ENCODE peak calls at places on chromosome 11, in four cellular contexts. X is K562, S is GM12878, Q is HCT116. G is an unnamed sample.

GRCh38 chr11:63951779-63952536 is 13.2 kb downstream of the NAA40 start:
- DNase-seq in X (no peak), S (peak; percentile 65), Q (no peak), G (no peak)

GRCh38 chr11:48148749-48149148 is 67.9 kb upstream of the OR4B1 start:
- DNase-seq in X (no peak), S (no peak), Q (no peak), G (no peak)

GRCh38 chr11:59766542-59766941 is 11.4 kb downstream of the STX3 start:
- DNase-seq in X (peak; percentile 34), S (no peak), Q (no peak), G (no peak)

GRCh38 chr11:10935015-10935564 is 77.2 kb upstream of the ZBED5 start:
- DNase-seq in X (no peak), S (no peak), Q (no peak), G (no peak)

GRCh38 chr11:119619665-119620064 is 109.3 kb downstream of the NECTIN1 start:
- DNase-seq in X (no peak), S (peak; percentile 16), Q (no peak), G (no peak)

GRCh38 chr11:60183595-60184201 is 815 bp upstream of the MS4A6A start:
- DNase-seq in X (no peak), S (no peak), Q (no peak), G (no peak)

GRCh38 chr11:121426476-121427454 is 25.3 kb upstream of the SORL1 start:
- DNase-seq in X (peak; percentile 25), S (no peak), Q (peak; percentile 12), G (no peak)

GRCh38 chr11:59102259-59102765 is 4.7 kb upstream of the FAM111B start:
- DNase-seq in X (peak; percentile 17), S (peak; percentile 74), Q (no peak), G (no peak)

GRCh38 chr11:117837070-117837776 is 12.7 kb upstream of the FXYD2 start:
- DNase-seq in X (no peak), S (no peak), Q (no peak), G (no peak)

GRCh38 chr11:69008774-69009440 is 4.1 kb downstream of the MRGPRF start:
- DNase-seq in X (peak; percentile 75), S (no peak), Q (peak; percentile 83), G (no peak)

GRCh38 chr11:45301537-45302246 is 15.6 kb upstream of the SYT13 start:
- DNase-seq in X (no peak), S (no peak), Q (no peak), G (no peak)

GRCh38 chr11:2780850-2781412 is 81.1 kb upstream of the KCNQ1OT1 start:
- DNase-seq in X (no peak), S (no peak), Q (no peak), G (no peak)

GRCh38 chr11:80163011-80163410 is 722.2 kb upstream of the TENM4 start:
- DNase-seq in X (no peak), S (no peak), Q (no peak), G (no peak)

GRCh38 chr11:107844041-107844440 is 14.5 kb downstream of the SLC35F2 start:
- DNase-seq in X (no peak), S (no peak), Q (no peak), G (no peak)

GRCh38 chr11:73538381-73538872 is 59.5 kb downstream of the FAM168A start:
- DNase-seq in X (no peak), S (peak; percentile 53), Q (no peak), G (no peak)
- TF ChIP-seq EGR1 in X (no peak), S (no peak), Q (no peak), G (no peak)

DNA sequence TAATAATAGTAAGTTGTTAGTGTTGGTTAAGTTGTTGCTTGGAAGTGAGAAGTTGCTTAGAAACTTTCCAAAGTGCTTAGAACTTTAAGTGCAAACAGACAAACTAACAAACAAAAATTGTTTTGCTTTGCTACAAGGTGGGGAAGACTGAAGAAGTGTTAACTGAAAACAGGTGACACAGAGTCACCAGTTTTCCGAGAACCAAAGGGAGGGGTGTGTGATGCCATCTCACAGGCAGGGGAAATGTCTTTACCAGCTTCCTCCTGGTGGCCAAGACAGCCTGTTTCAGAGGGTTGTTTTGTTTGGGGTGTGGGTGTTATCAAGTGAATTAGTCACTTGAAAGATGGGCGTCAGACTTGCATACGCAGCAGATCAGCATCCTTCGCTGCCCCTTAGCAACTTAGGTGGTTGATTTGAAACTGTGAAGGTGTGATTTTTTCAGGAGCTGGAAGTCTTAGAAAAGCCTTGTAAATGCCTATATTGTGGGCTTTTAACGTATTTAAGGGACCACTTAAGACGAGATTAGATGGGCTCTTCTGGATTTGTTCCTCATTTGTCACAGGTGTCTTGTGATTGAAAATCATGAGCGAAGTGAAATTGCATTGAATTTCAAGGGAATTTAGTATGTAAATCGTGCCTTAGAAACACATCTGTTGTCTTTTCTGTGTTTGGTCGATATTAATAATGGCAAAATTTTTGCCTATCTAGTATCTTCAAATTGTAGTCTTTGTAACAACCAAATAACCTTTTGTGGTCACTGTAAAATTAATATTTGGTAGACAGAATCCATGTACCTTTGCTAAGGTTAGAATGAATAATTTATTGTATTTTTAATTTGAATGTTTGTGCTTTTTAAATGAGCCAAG is 2.7 kb downstream of the NEAT1 start:
- DNase-seq in X (no peak), S (no peak), Q (peak; percentile 42), G (no peak)
- H3K4me1 ChIP-seq in X (peaks cover 22% of the 10 kb centered on the region), S (peaks cover 31% of the 10 kb centered on the region), Q (peaks cover 89% of the 10 kb centered on the region), G (peaks cover 62% of the 10 kb centered on the region)

GRCh38 chr11:78420255-78420764 is 2.7 kb upstream of the GAB2 start:
- DNase-seq in X (peak; percentile 39), S (no peak), Q (no peak), G (no peak)
- TF ChIP-seq EGR1 in X (no peak), S (no peak), Q (no peak), G (no peak)

DNA sequence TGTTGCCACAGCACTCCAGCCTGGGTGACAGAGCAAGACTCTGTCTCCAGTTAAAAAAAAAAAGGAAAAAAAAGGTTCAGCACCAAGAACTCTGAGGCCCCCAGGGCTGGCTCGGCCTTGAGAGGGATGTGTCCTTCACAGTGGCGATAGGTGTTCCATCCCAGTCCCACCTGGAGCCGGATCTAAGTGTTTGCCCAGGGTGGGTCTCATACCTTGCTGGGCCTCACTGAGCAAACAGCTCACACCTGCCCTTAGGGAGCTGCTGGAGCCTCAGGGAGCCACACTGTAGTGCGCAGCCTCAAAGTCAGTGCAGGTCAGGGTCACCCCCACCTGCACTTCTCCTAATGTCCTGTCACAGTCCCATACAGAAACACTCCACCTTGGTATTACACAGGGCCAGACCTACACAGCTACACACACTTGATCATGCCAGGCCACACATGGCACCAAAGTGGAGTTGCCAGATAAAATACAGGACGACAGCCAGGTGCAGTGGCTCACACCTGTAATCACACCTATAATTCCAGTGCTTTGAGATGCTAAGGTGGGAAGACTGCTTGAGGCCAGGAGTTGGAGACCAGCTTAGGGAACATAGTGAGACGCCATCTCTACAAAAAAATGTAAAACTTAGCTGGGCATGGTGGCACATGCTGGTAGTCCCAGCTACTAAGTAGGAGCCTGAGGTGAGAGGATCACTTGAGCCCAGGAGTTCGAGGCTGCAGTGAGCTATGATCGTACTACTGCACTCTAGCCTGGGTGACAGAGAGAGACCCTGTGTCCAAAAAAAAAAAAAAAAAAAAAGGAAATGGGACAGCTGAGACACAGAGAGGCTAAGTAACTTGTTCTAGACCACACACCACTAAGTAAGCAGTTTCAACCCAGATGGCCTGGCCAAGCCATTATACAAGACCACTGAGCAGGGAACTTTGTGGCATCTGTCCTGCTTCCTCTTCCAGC is 7.3 kb downstream of the STARD10 start:
- DNase-seq in X (no peak), S (no peak), Q (no peak), G (no peak)
- H3K4me1 ChIP-seq in X (peaks cover 50% of the 10 kb centered on the region), S (peaks cover 27% of the 10 kb centered on the region), Q (peaks cover 52% of the 10 kb centered on the region), G (peaks cover 5% of the 10 kb centered on the region)

GRCh38 chr11:86219291-86220193 is 25.0 kb upstream of the EED start:
- DNase-seq in X (no peak), S (peak; percentile 86), Q (no peak), G (no peak)
- TF ChIP-seq EGR1 in X (no peak), S (no peak), Q (no peak), G (no peak)

GRCh38 chr11:12184696-12185095 is 74.3 kb downstream of the MICAL2 start:
- DNase-seq in X (no peak), S (no peak), Q (no peak), G (no peak)

GRCh38 chr11:12185106-12185690 is 74.8 kb downstream of the MICAL2 start:
- DNase-seq in X (no peak), S (no peak), Q (no peak), G (no peak)

GRCh38 chr11:12182650-12183511 is 72.5 kb downstream of the MICAL2 start:
- DNase-seq in X (peak; percentile 80), S (no peak), Q (peak; percentile 74), G (no peak)

GRCh38 chr11:12185914-12186313 is 75.5 kb downstream of the MICAL2 start:
- DNase-seq in X (no peak), S (no peak), Q (no peak), G (no peak)

GRCh38 chr11:12183827-12184620 is 73.6 kb downstream of the MICAL2 start:
- DNase-seq in X (no peak), S (no peak), Q (no peak), G (no peak)
- H3K4me1 ChIP-seq in X (peaks cover 37% of the 10 kb centered on the region), S (peaks cover 6% of the 10 kb centered on the region), Q (peaks cover 65% of the 10 kb centered on the region), G (no peaks in the 10 kb centered on the region)

GRCh38 chr11:1640076-1640946 is 10.7 kb downstream of the KRTAP5-5 start:
- DNase-seq in X (peak; percentile 78), S (no peak), Q (no peak), G (peak; percentile 58)
- TF ChIP-seq EGR1 in X (no peak), S (no peak), Q (no peak), G (no peak)

G was measured in H1.